ENCODE peak calls at places on chromosomes 11 and 22, in five cellular contexts. G is uterus, V is AG04450, L is heart right ventricle, S is left ventricle myocardium inferior. R is an unnamed sample.

GRCh38 chr11:82927264-82927880 is 25.8 kb downstream of the DDIAS start:
- DNase-seq in G (peak), V (peak), L (peak), S (no peak), R (no peak)

GRCh38 chr11:64660706-64661105 is 62.3 kb downstream of the NRXN2 start:
- DNase-seq in G (no peak), V (no peak), L (no peak), S (no peak), R (no peak)

GRCh38 chr11:126452718-126453117 is 97.2 kb downstream of the ST3GAL4 start:
- DNase-seq in G (no peak), V (no peak), L (no peak), S (no peak), R (peak)

GRCh38 chr11:23797624-23798419 is 699.0 kb upstream of the LUZP2 start:
- DNase-seq in G (no peak), V (no peak), L (no peak), S (no peak), R (no peak)

GRCh38 chr11:119155733-119156492 is 7.1 kb downstream of the ABCG4 start:
- DNase-seq in G (no peak), V (no peak), L (no peak), S (no peak), R (peak)

GRCh38 chr11:113859665-113860064 is 15.7 kb downstream of the USP28 start:
- DNase-seq in G (no peak), V (no peak), L (no peak), S (no peak), R (no peak)

GRCh38 chr22:37526376-37526775 is 7.2 kb upstream of the CARD10 start:
- DNase-seq in G (no peak), V (no peak), L (no peak), S (no peak), R (no peak)

GRCh38 chr11:35087648-35088047 is 51.3 kb upstream of the CD44 start:
- DNase-seq in G (no peak), V (no peak), L (peak), S (no peak), R (no peak)

GRCh38 chr11:130877532-130877931 is 38.7 kb downstream of the SNX19 start:
- DNase-seq in G (no peak), V (no peak), L (no peak), S (no peak), R (no peak)

GRCh38 chr11:96321066-96321465 is 21.9 kb downstream of the MAML2 start:
- DNase-seq in G (no peak), V (no peak), L (no peak), S (no peak), R (no peak)

GRCh38 chr22:37538590-37539357 is 19.6 kb upstream of the CARD10 start:
- DNase-seq in G (peak), V (peak), L (peak), S (peak), R (peak)

GRCh38 chr22:23207786-23208325 is 27.5 kb downstream of the BCR start:
- DNase-seq in G (no peak), V (no peak), L (no peak), S (no peak), R (no peak)

GRCh38 chr11:117180661-117181585 is 2.4 kb downstream of the SIDT2 start:
- DNase-seq in G (peak), V (no peak), L (peak), S (peak), R (peak)

GRCh38 chr11:73141031-73141308 is 1.1 kb downstream of the FCHSD2 start:
- DNase-seq in G (peak), V (no peak), L (no peak), S (peak), R (peak)

GRCh38 chr22:49553076-49553475 is 274.6 kb downstream of the BRD1 start:
- DNase-seq in G (no peak), V (no peak), L (no peak), S (no peak), R (no peak)

GRCh38 chr11:118691926-118692830 is 12.7 kb upstream of the TREH start:
- DNase-seq in G (no peak), V (no peak), L (no peak), S (no peak), R (no peak)

GRCh38 chr11:62921573-62922188 is 518 bp upstream of the CHRM1 start:
- DNase-seq in G (no peak), V (no peak), L (no peak), S (no peak), R (no peak)

GRCh38 chr11:5476184-5476819 is 12.2 kb upstream of the OR52D1 start:
- DNase-seq in G (no peak), V (peak), L (peak), S (no peak), R (peak)

GRCh38 chr11:69898123-69898522 is 78.9 kb upstream of the FGF3 start:
- DNase-seq in G (no peak), V (no peak), L (no peak), S (no peak), R (no peak)

GRCh38 chr22:26922804-26923203 is 265.4 kb downstream of the MIAT start:
- DNase-seq in G (no peak), V (no peak), L (no peak), S (no peak), R (no peak)

GRCh38 chr11:8036002-8036802 is 44.8 kb upstream of the TUB start:
- DNase-seq in G (no peak), V (no peak), L (no peak), S (no peak), R (no peak)

GRCh38 chr11:34149274-34149673 is 43.8 kb downstream of the NAT10 start:
- DNase-seq in G (no peak), V (no peak), L (no peak), S (no peak), R (peak)

GRCh38 chr11:27372159-27372558 is 9.1 kb upstream of the CCDC34 start:
- DNase-seq in G (no peak), V (no peak), L (no peak), S (no peak), R (no peak)

GRCh38 chr11:75261902-75262361 is 21.4 kb downstream of the TPBGL start:
- DNase-seq in G (peak), V (no peak), L (no peak), S (no peak), R (no peak)

GRCh38 chr11:57638005-57638760 is 11.5 kb downstream of the YPEL4 start:
- DNase-seq in G (peak), V (peak), L (peak), S (peak), R (no peak)

GRCh38 chr11:130166457-130166784 is 6.8 kb downstream of the ST14 start:
- DNase-seq in G (no peak), V (peak), L (no peak), S (no peak), R (peak)

DNA sequence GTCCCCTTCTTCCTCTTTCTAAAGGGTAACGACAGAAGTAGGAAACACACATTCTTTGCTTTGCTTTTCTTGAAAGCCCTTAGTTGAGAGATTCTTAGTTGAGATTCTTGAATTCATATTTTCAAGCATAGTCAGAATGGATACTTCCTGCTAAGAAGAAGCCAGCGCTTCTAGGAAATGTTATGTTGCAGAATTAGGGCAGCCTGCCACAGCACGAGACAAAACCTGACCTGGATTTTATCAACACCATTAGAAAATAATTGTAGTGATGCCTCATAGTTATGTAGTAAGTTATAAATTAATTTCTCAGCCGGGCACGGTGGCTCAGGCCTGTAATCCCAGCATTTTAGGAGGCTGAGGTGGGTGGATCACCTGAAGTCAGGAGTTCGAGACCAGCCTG is 37.9 kb upstream of the NUP160 start:
- DNase-seq in G (peak), V (peak), L (peak), S (no peak), R (no peak)
- H3K4me3 ChIP-seq in G (no peak), V (no peak), L (no peak), S (no peak), R (no peak)

GRCh38 chr11:47271961-47272661 is 2.2 kb downstream of the MADD start:
- DNase-seq in G (no peak), V (no peak), L (peak), S (peak), R (peak)

GRCh38 chr11:47274495-47275235 is 4.7 kb downstream of the MADD start:
- DNase-seq in G (no peak), V (no peak), L (no peak), S (no peak), R (no peak)

GRCh38 chr11:47271328-47271727 is 1.4 kb downstream of the MADD start:
- DNase-seq in G (no peak), V (no peak), L (no peak), S (no peak), R (no peak)

GRCh38 chr11:47270331-47271271 is 668 bp downstream of the MADD start:
- DNase-seq in G (peak), V (no peak), L (peak), S (no peak), R (peak)

DNA sequence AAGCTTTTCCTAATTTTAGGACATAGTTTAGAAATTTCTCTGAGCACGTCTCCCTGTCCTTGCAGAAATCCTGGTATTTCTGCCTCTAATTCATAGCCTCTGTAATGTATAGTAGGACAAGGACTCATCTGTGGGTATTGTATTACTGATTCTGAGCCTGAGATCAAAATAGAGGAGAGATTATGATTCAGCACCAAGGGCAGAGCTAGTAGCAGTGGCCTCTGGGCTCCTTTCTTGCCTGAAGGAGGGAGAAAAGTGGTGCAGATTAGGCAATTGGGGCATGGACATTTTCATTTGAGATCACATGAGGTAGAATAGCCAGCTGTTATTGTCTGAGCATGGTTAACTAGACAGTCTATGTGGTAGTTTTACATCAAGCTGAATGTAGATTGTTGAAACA is 2.8 kb downstream of the MADD start:
- DNase-seq in G (no peak), V (no peak), L (no peak), S (no peak), R (no peak)
- H3K4me3 ChIP-seq in G (no peak), V (no peak), L (no peak), S (peak), R (peak)

GRCh38 chr22:45977551-45978274 is 751 bp upstream of the WNT7B start:
- DNase-seq in G (no peak), V (no peak), L (no peak), S (no peak), R (peak)

GRCh38 chr22:45976351-45977002 is 485 bp downstream of the WNT7B start:
- DNase-seq in G (no peak), V (no peak), L (no peak), S (no peak), R (no peak)

GRCh38 chr22:45978275-45978713 is 1.3 kb upstream of the WNT7B start:
- DNase-seq in G (no peak), V (no peak), L (no peak), S (no peak), R (no peak)

GRCh38 chr22:45975266-45976161 is 1.4 kb downstream of the WNT7B start:
- DNase-seq in G (no peak), V (no peak), L (no peak), S (no peak), R (no peak)

GRCh38 chr22:45977003-45977395 is at the start of gene WNT7B:
- DNase-seq in G (no peak), V (no peak), L (no peak), S (no peak), R (no peak)
- H3K4me3 ChIP-seq in G (peak), V (peak), L (no peak), S (peak), R (peak)

GRCh38 chr11:16924462-16924825 is 89.8 kb downstream of the PLEKHA7 start:
- DNase-seq in G (no peak), V (no peak), L (no peak), S (no peak), R (no peak)
- H3K4me3 ChIP-seq in G (peak), V (no peak), L (peak), S (peak), R (no peak)

GRCh38 chr11:45779602-45780001 is 25.3 kb upstream of the SLC35C1 start:
- DNase-seq in G (no peak), V (no peak), L (no peak), S (no peak), R (no peak)

GRCh38 chr11:45778341-45778740 is 26.6 kb upstream of the SLC35C1 start:
- DNase-seq in G (no peak), V (no peak), L (no peak), S (no peak), R (no peak)

GRCh38 chr11:45774786-45775185 is 30.2 kb upstream of the SLC35C1 start:
- DNase-seq in G (no peak), V (no peak), L (no peak), S (no peak), R (no peak)

GRCh38 chr11:45774023-45774655 is 30.8 kb upstream of the SLC35C1 start:
- DNase-seq in G (no peak), V (no peak), L (no peak), S (no peak), R (no peak)

GRCh38 chr11:45777127-45777969 is 27.6 kb upstream of the SLC35C1 start:
- DNase-seq in G (no peak), V (no peak), L (no peak), S (no peak), R (no peak)
- H3K4me3 ChIP-seq in G (no peak), V (no peak), L (no peak), S (no peak), R (no peak)

DNA sequence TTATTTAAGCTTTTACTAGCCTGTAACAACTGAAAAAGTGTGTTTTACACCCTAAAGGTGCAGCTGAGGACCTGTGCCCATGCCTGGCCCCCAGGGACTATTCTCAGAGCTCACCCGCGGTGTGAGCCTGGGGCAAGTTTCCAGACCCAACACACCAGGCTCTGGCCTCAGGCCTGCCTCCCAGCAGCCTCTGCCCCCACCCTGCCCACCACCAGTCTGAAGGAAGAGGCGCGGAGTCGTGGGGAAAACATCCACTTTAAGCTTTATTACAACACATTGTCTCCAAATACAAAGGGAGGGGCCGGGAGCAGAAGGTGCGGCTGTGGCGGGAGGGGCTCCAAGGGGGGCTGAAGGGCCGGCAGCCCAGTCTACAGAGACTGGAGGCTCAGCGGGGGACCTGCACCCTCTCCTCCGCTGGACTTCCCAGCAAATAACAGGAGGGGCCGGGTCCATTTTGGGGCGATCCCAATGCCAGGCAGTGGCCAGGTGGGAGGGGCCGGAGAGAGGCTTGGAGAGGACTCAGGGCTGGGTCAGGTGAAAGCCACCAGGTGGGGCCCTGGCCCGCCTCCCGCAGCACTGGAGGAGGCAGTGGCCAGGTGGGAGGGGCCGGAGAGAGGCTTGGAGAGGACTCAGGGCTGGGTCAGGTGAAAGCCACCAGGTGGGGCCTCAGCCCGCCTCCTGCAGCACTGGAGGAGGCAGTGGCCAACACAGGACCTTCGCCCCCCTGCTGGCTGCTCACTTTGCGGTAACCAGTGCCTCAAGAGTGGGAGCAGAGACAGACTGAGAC is 18.1 kb downstream of the DUSP8 start:
- DNase-seq in G (no peak), V (no peak), L (no peak), S (no peak), R (peak)
- H3K4me3 ChIP-seq in G (no peak), V (no peak), L (no peak), S (no peak), R (no peak)

GRCh38 chr22:42961815-42962214 is 53.1 kb downstream of the PACSIN2 start:
- DNase-seq in G (no peak), V (no peak), L (no peak), S (no peak), R (no peak)

GRCh38 chr22:42958937-42959336 is 56.0 kb downstream of the PACSIN2 start:
- DNase-seq in G (no peak), V (no peak), L (no peak), S (no peak), R (no peak)

GRCh38 chr22:42959472-42960145 is 55.3 kb downstream of the PACSIN2 start:
- DNase-seq in G (peak), V (peak), L (peak), S (peak), R (no peak)

GRCh38 chr22:42957958-42958357 is 57.0 kb downstream of the PACSIN2 start:
- DNase-seq in G (no peak), V (no peak), L (no peak), S (no peak), R (no peak)

DNA sequence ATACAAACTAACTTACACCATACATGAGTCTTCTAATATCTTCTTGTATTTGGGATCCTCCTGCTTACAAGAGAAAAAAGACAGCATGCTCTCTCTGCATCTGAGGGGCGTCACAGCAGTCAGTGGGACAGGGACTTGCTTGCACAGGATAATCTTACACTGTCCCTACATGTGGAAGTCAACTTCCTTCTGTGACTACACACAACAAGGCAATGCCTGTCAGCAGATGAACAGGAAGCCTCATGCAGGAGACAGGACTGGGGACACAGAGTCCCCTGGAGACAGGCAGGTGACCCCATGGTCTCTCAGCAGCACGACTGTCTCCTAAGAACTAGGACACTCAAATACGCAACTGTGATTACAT is 54.8 kb downstream of the PACSIN2 start:
- DNase-seq in G (no peak), V (no peak), L (no peak), S (no peak), R (no peak)
- H3K4me3 ChIP-seq in G (peak), V (no peak), L (peak), S (peak), R (no peak)

R was measured in WERI-Rb-1.